ENCODE peak calls at places on chromosomes 11 and 22, in ten cellular contexts. C, D, K, P, G, A, L, N, U and I are unnamed samples.

GRCh38 chr11:83044958-83045712 is 26.6 kb downstream of the RAB30 start:
- DNase-seq in D (no peak), P (peak; percentile 61), U (peak; percentile 92), L (no peak), A (no peak), N (no peak), C (no peak), K (no peak), G (no peak), I (no peak)

GRCh38 chr11:76891793-76892192 is 31.1 kb downstream of the ACER3 start:
- DNase-seq in K (no peak), G (no peak), A (no peak), D (no peak), N (no peak), C (no peak), P (no peak), L (no peak), U (no peak), I (no peak)

GRCh38 chr11:132427611-132428010 is 1057.2 kb downstream of the NTM start:
- DNase-seq in K (no peak), P (peak; percentile 83), C (no peak), L (no peak), D (no peak), N (no peak), U (no peak), G (no peak), A (no peak), I (no peak)

GRCh38 chr11:34339149-34340064 is 18.4 kb downstream of the ABTB2 start:
- DNase-seq in D (no peak), G (no peak), K (no peak), N (no peak), A (no peak), C (no peak), U (no peak), P (no peak), L (no peak), I (no peak)

GRCh38 chr22:27876684-27877083 is 42.4 kb downstream of the PITPNB start:
- DNase-seq in L (no peak), P (no peak), A (no peak), K (no peak), G (no peak), D (no peak), U (peak; percentile 27), N (no peak), C (no peak), I (no peak)

GRCh38 chr22:48900626-48901025 is 927.0 kb downstream of the BRD1 start:
- DNase-seq in P (no peak), N (no peak), G (no peak), D (no peak), K (no peak), L (no peak), U (no peak), C (no peak), A (no peak), I (no peak)

GRCh38 chr11:59822989-59823566 is 12.5 kb upstream of the MRPL16 start:
- DNase-seq in D (peak; percentile 75), U (peak; percentile 53), C (no peak), G (no peak), N (peak; percentile 52), L (no peak), K (no peak), P (peak; percentile 65), A (peak; percentile 37), I (peak; percentile 16)

GRCh38 chr11:64762277-64762915 is 2.6 kb upstream of the PYGM start:
- DNase-seq in A (no peak), K (no peak), U (no peak), N (no peak), L (no peak), C (no peak), G (no peak), D (no peak), P (no peak), I (peak; percentile 52)

GRCh38 chr22:45507798-45508197 is 5.1 kb downstream of the FBLN1 start:
- DNase-seq in N (no peak), A (no peak), P (no peak), G (no peak), L (no peak), K (no peak), C (peak; percentile 9), U (no peak), D (no peak), I (no peak)

DNA sequence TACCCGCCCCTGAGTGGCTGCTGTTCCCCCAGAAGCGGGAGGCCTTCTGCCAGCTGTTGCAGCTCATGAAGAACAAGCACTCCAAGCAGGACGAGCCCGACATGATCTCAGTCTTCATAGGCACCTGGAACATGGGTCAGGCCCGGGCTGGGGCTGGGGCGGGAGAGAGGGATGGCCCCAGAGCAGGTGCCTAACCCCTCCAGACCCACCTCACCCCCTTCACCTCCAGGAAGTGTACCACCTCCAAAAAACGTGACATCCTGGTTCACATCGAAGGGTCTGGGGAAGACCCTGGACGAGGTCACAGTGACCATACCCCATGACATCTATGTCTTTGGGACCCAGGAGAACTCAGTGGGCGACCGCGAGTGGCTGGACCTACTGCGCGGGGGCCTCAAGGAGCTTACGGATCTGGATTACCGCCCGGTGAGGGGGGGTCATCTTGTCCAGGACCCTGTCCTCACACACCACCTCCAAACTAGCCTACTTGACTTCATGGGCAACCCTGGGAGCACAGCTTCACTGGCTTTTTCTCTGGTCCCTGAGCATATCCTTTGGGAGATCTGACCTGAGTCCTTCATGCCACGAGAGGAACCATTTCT is 6.3 kb downstream of the INPPL1 start:
- DNase-seq in L (no peak), D (no peak), N (peak; percentile 3), P (no peak), C (no peak), U (no peak), G (no peak), K (no peak), A (no peak), I (no peak)
- H3K36me3 ChIP-seq in L (peaks cover 60% of the 10 kb centered on the region), D (peaks cover 66% of the 10 kb centered on the region), N (peaks cover 18% of the 10 kb centered on the region), P (peaks cover 24% of the 10 kb centered on the region), C (peaks cover 87% of the 10 kb centered on the region), U (peaks cover 87% of the 10 kb centered on the region), G (peaks cover 34% of the 10 kb centered on the region), K (no peaks in the 10 kb centered on the region), A (peaks cover 30% of the 10 kb centered on the region), I (peaks cover 17% of the 10 kb centered on the region)

GRCh38 chr11:126132319-126132718 is 69.7 kb upstream of the CDON start:
- DNase-seq in U (no peak), G (no peak), P (peak; percentile 23), C (no peak), D (no peak), K (peak; percentile 71), L (no peak), A (peak; percentile 62), N (no peak), I (no peak)
- TF ChIP-seq CTCF in U (no peak), G (no peak), P (no peak), C (no peak), D (no peak), K (peak; percentile 17), L (no peak), A (no peak), N (no peak), I (no peak)

GRCh38 chr22:42868751-42869251 is 11.7 kb upstream of the ARFGAP3 start:
- DNase-seq in P (no peak), D (no peak), C (peak; percentile 82), N (peak; percentile 62), K (no peak), U (peak; percentile 17), L (no peak), G (no peak), A (no peak), I (no peak)
- H3K36me3 ChIP-seq in P (peaks cover 2% of the 10 kb centered on the region), D (peaks cover 13% of the 10 kb centered on the region), C (peaks cover 42% of the 10 kb centered on the region), N (peaks cover 14% of the 10 kb centered on the region), K (no peaks in the 10 kb centered on the region), U (peaks cover 34% of the 10 kb centered on the region), L (no peaks in the 10 kb centered on the region), G (no peaks in the 10 kb centered on the region), A (peaks cover 9% of the 10 kb centered on the region), I (peaks cover 1% of the 10 kb centered on the region)

GRCh38 chr22:46996595-46997310 is 234.3 kb downstream of the TBC1D22A start:
- DNase-seq in G (no peak), D (no peak), A (no peak), N (no peak), K (no peak), L (no peak), U (no peak), P (peak; percentile 3), C (no peak), I (no peak)
- TF ChIP-seq CTCF in G (no peak), D (no peak), A (peak; percentile 27), N (no peak), K (no peak), L (peak; percentile 32), U (peak; percentile 9), P (peak; percentile 9), C (no peak), I (peak; percentile 14)

DNA sequence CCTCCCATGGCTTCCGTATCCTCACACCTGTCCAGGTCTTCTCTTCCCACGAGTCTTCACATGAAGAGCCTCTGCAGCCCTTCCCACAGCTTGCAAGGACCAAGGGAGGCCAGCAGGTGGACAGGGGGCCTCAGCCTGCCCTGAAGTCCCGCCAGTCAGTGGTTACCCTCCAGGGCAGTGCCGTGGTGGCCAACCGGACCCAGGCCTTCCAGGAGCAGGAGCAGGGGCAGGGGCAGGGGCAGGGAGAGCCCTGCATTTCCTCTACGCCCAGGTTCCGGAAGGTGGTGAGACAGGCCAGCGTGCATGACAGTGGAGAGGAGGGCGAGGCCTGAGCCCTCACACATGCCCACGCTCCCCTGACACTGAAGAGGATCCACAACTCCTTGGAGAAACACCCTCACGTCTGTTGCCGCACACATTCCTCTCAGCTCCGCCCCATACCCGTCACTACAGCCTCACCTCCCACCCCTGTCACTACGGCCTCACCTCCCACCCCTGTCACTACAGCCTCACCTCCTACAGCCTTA is 8.3 kb downstream of the SSH3 start:
- DNase-seq in N (no peak), G (no peak), L (no peak), P (no peak), C (no peak), K (no peak), D (no peak), U (no peak), A (peak; percentile 56), I (no peak)
- H3K36me3 ChIP-seq in N (peaks cover 9% of the 10 kb centered on the region), G (no peaks in the 10 kb centered on the region), L (no peaks in the 10 kb centered on the region), P (no peaks in the 10 kb centered on the region), C (peaks cover 41% of the 10 kb centered on the region), K (no peaks in the 10 kb centered on the region), D (no peaks in the 10 kb centered on the region), U (peaks cover 34% of the 10 kb centered on the region), A (peaks cover 5% of the 10 kb centered on the region), I (no peaks in the 10 kb centered on the region)

GRCh38 chr22:38861170-38861874 is 10.7 kb downstream of the CBX6 start:
- DNase-seq in U (no peak), G (no peak), P (no peak), L (no peak), K (no peak), N (no peak), C (no peak), A (no peak), D (no peak), I (no peak)
- TF ChIP-seq CTCF in U (peak; percentile 20), G (no peak), P (no peak), L (peak; percentile 8), K (peak; percentile 16), N (no peak), C (no peak), A (no peak), D (peak; percentile 25), I (peak; percentile 18)

DNA sequence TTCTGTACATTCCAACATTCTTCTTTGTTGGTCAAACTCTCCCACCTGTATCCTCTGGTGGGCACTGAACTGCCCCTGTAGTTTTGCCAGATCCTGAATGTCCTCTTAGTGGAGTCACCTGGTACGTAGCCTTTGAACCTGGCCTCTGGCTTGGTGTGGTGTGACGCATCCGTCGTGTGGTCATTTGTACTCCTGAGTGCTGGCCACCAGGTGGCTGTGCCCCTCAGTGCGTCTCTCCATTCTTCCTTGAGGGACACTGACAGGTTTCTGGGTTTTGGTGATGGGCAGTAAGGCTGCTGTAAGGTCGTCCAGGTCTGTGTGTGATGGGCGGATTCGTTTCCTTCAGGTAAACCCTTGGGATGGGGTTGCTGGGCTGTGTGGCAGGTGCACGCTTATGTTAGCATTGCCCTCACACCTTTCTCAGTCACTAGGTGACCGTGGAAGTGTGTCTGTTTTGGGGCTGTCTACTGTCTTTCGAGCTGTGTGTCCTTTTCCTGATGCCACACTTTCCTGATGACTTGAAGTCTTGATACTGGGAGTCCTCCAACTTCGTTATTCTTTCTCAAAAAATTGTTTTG is 13.6 kb upstream of the RANBP1 start:
- DNase-seq in D (no peak), U (no peak), K (no peak), C (peak; percentile 25), A (no peak), P (no peak), G (no peak), N (no peak), L (no peak), I (no peak)
- H3K36me3 ChIP-seq in D (peaks cover 42% of the 10 kb centered on the region), U (peaks cover 63% of the 10 kb centered on the region), K (no peaks in the 10 kb centered on the region), C (peaks cover 85% of the 10 kb centered on the region), A (no peaks in the 10 kb centered on the region), P (peaks cover 37% of the 10 kb centered on the region), G (peaks cover 10% of the 10 kb centered on the region), N (peaks cover 45% of the 10 kb centered on the region), L (peaks cover 28% of the 10 kb centered on the region), I (peaks cover 6% of the 10 kb centered on the region)